ENCODE peak calls at places on chromosomes 12 and 14, in six cellular contexts. S is GM19239, V is NCI-H1092 treated with DMSO at 0.1 percent for 48 hours, Z is SK-N-SH, F is cardiac muscle cell, W is mesothelial cell of epicardium. J is an unnamed sample.

GRCh38 chr14:60151715-60152114 is 13.5 kb downstream of the DHRS7 start:
- DNase-seq in F (peak; percentile 86), W (no peak), S (no peak), V (no peak), Z (peak; percentile 76), J (peak; percentile 83)

GRCh38 chr12:90062799-90063198 is 354.2 kb upstream of the ATP2B1 start:
- DNase-seq in S (no peak), Z (no peak), V (no peak), W (no peak), F (no peak), J (peak; percentile 13)

GRCh38 chr12:120922279-120922678 is 18.1 kb upstream of the SPPL3 start:
- DNase-seq in V (no peak), W (no peak), F (no peak), Z (no peak), S (no peak), J (no peak)

GRCh38 chr12:103820881-103821489 is 20.0 kb downstream of the NT5DC3 start:
- DNase-seq in W (no peak), Z (no peak), V (no peak), F (no peak), S (no peak), J (no peak)

GRCh38 chr14:69877492-69877891 is 1.7 kb upstream of the SMOC1 start:
- DNase-seq in V (peak; percentile 33), W (no peak), S (peak; percentile 44), F (peak; percentile 52), Z (peak; percentile 61), J (no peak)

GRCh38 chr12:52601671-52602070 is 408 bp upstream of the KRT72 start:
- DNase-seq in W (no peak), F (no peak), V (no peak), Z (no peak), S (no peak), J (no peak)

GRCh38 chr12:51884676-51885229 is 3.1 kb upstream of the ANKRD33 start:
- DNase-seq in W (no peak), S (no peak), F (no peak), V (no peak), Z (no peak), J (no peak)

GRCh38 chr12:12561305-12562015 is 1.2 kb downstream of the DUSP16 start:
- DNase-seq in W (peak; percentile 64), F (peak; percentile 64), Z (peak; percentile 75), S (no peak), V (peak; percentile 63), J (peak; percentile 22)

GRCh38 chr14:64715628-64716412 is 11.6 kb downstream of the PLEKHG3 start:
- DNase-seq in Z (no peak), F (no peak), V (no peak), S (no peak), W (no peak), J (no peak)

GRCh38 chr14:73168274-73168673 is 32.0 kb downstream of the PSEN1 start:
- DNase-seq in S (no peak), V (no peak), F (no peak), Z (no peak), W (no peak), J (no peak)

GRCh38 chr14:52272375-52272774 is 4.9 kb downstream of the PTGDR start:
- DNase-seq in Z (no peak), S (no peak), W (no peak), V (peak; percentile 3), F (peak; percentile 61), J (peak; percentile 29)

GRCh38 chr12:41907036-41907435 is 237.6 kb downstream of the GXYLT1 start:
- DNase-seq in S (no peak), W (no peak), V (no peak), Z (no peak), F (no peak), J (no peak)

GRCh38 chr14:55610717-55611370 is 30.8 kb downstream of the KTN1 start:
- DNase-seq in F (no peak), S (no peak), W (no peak), Z (no peak), V (no peak), J (no peak)

GRCh38 chr14:39320318-39320717 is 86.6 kb downstream of the MIA2 start:
- DNase-seq in W (no peak), Z (no peak), F (peak; percentile 13), S (no peak), V (no peak), J (no peak)

GRCh38 chr14:55411426-55412389 is at the start of gene ATG14:
- DNase-seq in F (peak; percentile 86), V (peak; percentile 92), W (peak; percentile 80), Z (peak; percentile 97), S (peak; percentile 82), J (peak; percentile 76)

GRCh38 chr12:100193085-100193484 is 7.5 kb upstream of the ACTR6 start:
- DNase-seq in F (no peak), W (no peak), S (no peak), Z (no peak), V (no peak), J (no peak)

GRCh38 chr14:102644523-102644922 is 52.1 kb downstream of the RCOR1 start:
- DNase-seq in F (no peak), S (no peak), W (no peak), Z (no peak), V (no peak), J (no peak)

GRCh38 chr12:62762645-62763044 is 172.3 kb downstream of the PPM1H start:
- DNase-seq in W (no peak), Z (no peak), F (no peak), S (no peak), V (no peak), J (no peak)

GRCh38 chr12:76026643-76027063 is 4.9 kb downstream of the PHLDA1 start:
- DNase-seq in Z (no peak), V (no peak), S (no peak), F (peak; percentile 71), W (no peak), J (peak; percentile 22)

GRCh38 chr14:97697772-97698171 is 900.6 kb downstream of the VRK1 start:
- DNase-seq in S (no peak), V (no peak), F (no peak), W (no peak), Z (no peak), J (no peak)

GRCh38 chr12:23950775-23951391 is 1.4 kb upstream of the SOX5 start:
- DNase-seq in V (peak; percentile 60), Z (peak; percentile 9), W (peak; percentile 42), F (peak; percentile 21), S (no peak), J (peak; percentile 6)

GRCh38 chr12:466762-467161 is 7.0 kb downstream of the B4GALNT3 start:
- DNase-seq in W (no peak), Z (no peak), F (no peak), S (no peak), V (no peak), J (no peak)

GRCh38 chr12:88558341-88558867 is 21.9 kb downstream of the KITLG start:
- DNase-seq in F (no peak), S (no peak), V (no peak), Z (no peak), W (no peak), J (no peak)

GRCh38 chr12:3491938-3492867 is 1.2 kb downstream of the PRMT8 start:
- DNase-seq in W (peak; percentile 88), S (peak; percentile 63), V (peak; percentile 61), F (peak; percentile 73), Z (peak; percentile 80), J (peak; percentile 22)

GRCh38 chr12:51823875-51824565 is 24.5 kb downstream of the FIGNL2 start:
- DNase-seq in W (no peak), Z (peak; percentile 66), F (peak; percentile 79), V (peak; percentile 51), S (no peak), J (peak; percentile 72)

GRCh38 chr12:89085421-89085820 is 266.9 kb downstream of the DUSP6 start:
- DNase-seq in S (no peak), Z (no peak), F (peak; percentile 46), W (no peak), V (no peak), J (no peak)

GRCh38 chr12:20319374-20319773 is 49.0 kb upstream of the PDE3A start:
- DNase-seq in V (no peak), Z (no peak), F (no peak), S (no peak), W (no peak), J (no peak)

GRCh38 chr14:51873221-51873893 is 12.9 kb downstream of the GNG2 start:
- DNase-seq in Z (peak; percentile 33), V (peak; percentile 89), W (no peak), S (no peak), F (peak; percentile 90), J (peak; percentile 90)

GRCh38 chr12:8026282-8026637 is 6.3 kb upstream of the FOXJ2 start:
- DNase-seq in F (no peak), W (no peak), Z (no peak), V (no peak), S (no peak), J (no peak)

GRCh38 chr12:51442324-51442723 is 17.7 kb downstream of the SLC4A8 start:
- DNase-seq in F (peak; percentile 15), S (no peak), V (no peak), Z (no peak), W (no peak), J (no peak)

GRCh38 chr12:3493225-3494049 is 2.4 kb downstream of the PRMT8 start:
- DNase-seq in F (no peak), S (no peak), Z (peak; percentile 65), V (peak; percentile 51), W (no peak), J (no peak)

GRCh38 chr14:64680675-64681060 is 23.6 kb upstream of the PLEKHG3 start:
- DNase-seq in V (no peak), F (no peak), W (no peak), Z (no peak), S (no peak), J (no peak)

GRCh38 chr12:106285993-106286392 is 16.5 kb upstream of the TCP11L2 start:
- DNase-seq in F (no peak), V (no peak), S (no peak), Z (no peak), W (no peak), J (peak; percentile 19)

GRCh38 chr12:111467862-111468245 is 62.1 kb downstream of the SH2B3 start:
- DNase-seq in Z (no peak), F (no peak), S (no peak), W (no peak), V (no peak), J (no peak)

GRCh38 chr12:109597795-109598427 is 24.3 kb downstream of the MVK start:
- DNase-seq in Z (peak; percentile 94), F (peak; percentile 88), V (peak; percentile 55), S (peak; percentile 88), W (peak; percentile 92), J (peak; percentile 75)

GRCh38 chr12:3761116-3761770 is 8.3 kb upstream of the CRACR2A start:
- DNase-seq in V (no peak), W (no peak), S (no peak), Z (no peak), F (peak; percentile 38), J (no peak)

GRCh38 chr14:74794947-74795346 is 31.8 kb downstream of the YLPM1 start:
- DNase-seq in V (no peak), F (no peak), S (no peak), Z (no peak), W (no peak), J (no peak)

GRCh38 chr14:96201157-96201556 is 3.5 kb upstream of the BDKRB2 start:
- DNase-seq in F (no peak), V (no peak), S (no peak), Z (no peak), W (no peak), J (no peak)